ENCODE peak calls at places on chromosomes 12 and 14, in five cellular contexts. One of them, this sample, is unnamed.

GRCh38 chr14:39440975-39441374 is 8.7 kb upstream of the FBXO33 start:
- DNase-seq in MM.1S: no peak
- DNase-seq in natural killer cell: no peak
- DNase-seq in heart right ventricle: no peak
- DNase-seq in suprapubic skin: no peak
- DNase-seq in this sample: no peak

GRCh38 chr14:92103363-92103762 is 3.0 kb downstream of the ATXN3 start:
- DNase-seq in heart right ventricle: no peak
- DNase-seq in suprapubic skin: no peak
- DNase-seq in MM.1S: no peak
- DNase-seq in natural killer cell: no peak
- DNase-seq in this sample: no peak

GRCh38 chr12:116659771-116660481 is 77.9 kb downstream of the SPRING1 start:
- DNase-seq in MM.1S: no peak
- DNase-seq in heart right ventricle: no peak
- DNase-seq in suprapubic skin: no peak
- DNase-seq in natural killer cell: no peak
- DNase-seq in this sample: no peak

GRCh38 chr12:38154096-38155019 is 162.2 kb upstream of the ALG10B start:
- DNase-seq in MM.1S: no peak
- DNase-seq in natural killer cell: no peak
- DNase-seq in heart right ventricle: no peak
- DNase-seq in suprapubic skin: no peak
- DNase-seq in this sample: peak

GRCh38 chr12:21614510-21614909 is 9.9 kb upstream of the GYS2 start:
- DNase-seq in suprapubic skin: no peak
- DNase-seq in heart right ventricle: no peak
- DNase-seq in natural killer cell: no peak
- DNase-seq in MM.1S: no peak
- DNase-seq in this sample: no peak

GRCh38 chr12:76720068-76720467 is 43.8 kb upstream of the ZDHHC17 start:
- DNase-seq in natural killer cell: no peak
- DNase-seq in MM.1S: no peak
- DNase-seq in heart right ventricle: no peak
- DNase-seq in suprapubic skin: no peak
- DNase-seq in this sample: no peak

GRCh38 chr12:44193281-44193680 is 357.4 kb downstream of the TMEM117 start:
- DNase-seq in suprapubic skin: no peak
- DNase-seq in natural killer cell: no peak
- DNase-seq in heart right ventricle: no peak
- DNase-seq in MM.1S: no peak
- DNase-seq in this sample: no peak

GRCh38 chr14:91139776-91140175 is 25.9 kb downstream of the DGLUCY start:
- DNase-seq in heart right ventricle: no peak
- DNase-seq in MM.1S: no peak
- DNase-seq in natural killer cell: no peak
- DNase-seq in suprapubic skin: no peak
- DNase-seq in this sample: no peak

GRCh38 chr14:77032854-77033621 is 4.5 kb upstream of the IRF2BPL start:
- DNase-seq in MM.1S: peak
- DNase-seq in heart right ventricle: peak
- DNase-seq in suprapubic skin: peak
- DNase-seq in natural killer cell: peak
- DNase-seq in this sample: peak

GRCh38 chr12:121537814-121538698 is 42.8 kb downstream of the KDM2B start:
- DNase-seq in suprapubic skin: no peak
- DNase-seq in MM.1S: peak
- DNase-seq in heart right ventricle: peak
- DNase-seq in natural killer cell: peak
- DNase-seq in this sample: no peak

GRCh38 chr14:53002576-53002975 is 51.7 kb upstream of the FERMT2 start:
- DNase-seq in natural killer cell: no peak
- DNase-seq in heart right ventricle: no peak
- DNase-seq in MM.1S: no peak
- DNase-seq in suprapubic skin: no peak
- DNase-seq in this sample: no peak

GRCh38 chr12:44774815-44775411 is 101.2 kb downstream of the NELL2 start:
- DNase-seq in natural killer cell: peak
- DNase-seq in heart right ventricle: no peak
- DNase-seq in suprapubic skin: no peak
- DNase-seq in MM.1S: no peak
- DNase-seq in this sample: no peak

GRCh38 chr12:110600254-110600653 is 13.7 kb upstream of the TCTN1 start:
- DNase-seq in heart right ventricle: no peak
- DNase-seq in suprapubic skin: no peak
- DNase-seq in MM.1S: peak
- DNase-seq in natural killer cell: no peak
- DNase-seq in this sample: no peak

GRCh38 chr14:75041613-75042012 is 9.7 kb downstream of the MLH3 start:
- DNase-seq in heart right ventricle: no peak
- DNase-seq in suprapubic skin: no peak
- DNase-seq in MM.1S: no peak
- DNase-seq in natural killer cell: no peak
- DNase-seq in this sample: no peak

GRCh38 chr14:60922050-60922449 is 58.8 kb downstream of the TRMT5 start:
- DNase-seq in suprapubic skin: no peak
- DNase-seq in natural killer cell: no peak
- DNase-seq in heart right ventricle: no peak
- DNase-seq in MM.1S: no peak
- DNase-seq in this sample: no peak

GRCh38 chr12:116277393-116278258 is at the start of gene MED13L:
- DNase-seq in natural killer cell: peak
- DNase-seq in heart right ventricle: peak
- DNase-seq in MM.1S: peak
- DNase-seq in suprapubic skin: peak
- DNase-seq in this sample: peak

GRCh38 chr12:49032679-49033447 is 14.3 kb upstream of the PRKAG1 start:
- DNase-seq in natural killer cell: no peak
- DNase-seq in heart right ventricle: peak
- DNase-seq in suprapubic skin: peak
- DNase-seq in MM.1S: no peak
- DNase-seq in this sample: no peak

GRCh38 chr14:103391048-103391447 is 5.8 kb downstream of the MARK3 start:
- DNase-seq in heart right ventricle: no peak
- DNase-seq in MM.1S: peak
- DNase-seq in natural killer cell: peak
- DNase-seq in suprapubic skin: no peak
- DNase-seq in this sample: no peak

GRCh38 chr12:5047729-5048128 is 4.0 kb downstream of the KCNA5 start:
- DNase-seq in suprapubic skin: no peak
- DNase-seq in MM.1S: no peak
- DNase-seq in natural killer cell: no peak
- DNase-seq in heart right ventricle: no peak
- DNase-seq in this sample: no peak

GRCh38 chr12:71128191-71128590 is 29.6 kb downstream of the TSPAN8 start:
- DNase-seq in natural killer cell: no peak
- DNase-seq in heart right ventricle: no peak
- DNase-seq in MM.1S: no peak
- DNase-seq in suprapubic skin: no peak
- DNase-seq in this sample: no peak

GRCh38 chr12:120388711-120389431 is 19.9 kb upstream of the MSI1 start:
- DNase-seq in natural killer cell: no peak
- DNase-seq in suprapubic skin: no peak
- DNase-seq in heart right ventricle: no peak
- DNase-seq in MM.1S: no peak
- DNase-seq in this sample: no peak

GRCh38 chr14:101840649-101841365 is 79.3 kb downstream of the PPP2R5C start:
- DNase-seq in heart right ventricle: no peak
- DNase-seq in MM.1S: no peak
- DNase-seq in natural killer cell: no peak
- DNase-seq in suprapubic skin: no peak
- DNase-seq in this sample: no peak

GRCh38 chr12:14928946-14929345 is 9.4 kb downstream of the ERP27 start:
- DNase-seq in MM.1S: no peak
- DNase-seq in natural killer cell: no peak
- DNase-seq in suprapubic skin: no peak
- DNase-seq in heart right ventricle: no peak
- DNase-seq in this sample: no peak

GRCh38 chr14:24312736-24313507 is 1.6 kb downstream of the LTB4R start:
- DNase-seq in suprapubic skin: no peak
- DNase-seq in MM.1S: peak
- DNase-seq in natural killer cell: no peak
- DNase-seq in heart right ventricle: no peak
- DNase-seq in this sample: no peak

GRCh38 chr12:94872671-94873367 is 130.7 kb downstream of the NDUFA12 start:
- DNase-seq in natural killer cell: no peak
- DNase-seq in suprapubic skin: no peak
- DNase-seq in MM.1S: no peak
- DNase-seq in heart right ventricle: no peak
- DNase-seq in this sample: peak

GRCh38 chr14:77823378-77823777 is 23.5 kb downstream of the ADCK1 start:
- DNase-seq in MM.1S: no peak
- DNase-seq in natural killer cell: no peak
- DNase-seq in heart right ventricle: no peak
- DNase-seq in suprapubic skin: no peak
- DNase-seq in this sample: no peak

GRCh38 chr12:112555621-112556233 is 137.0 kb downstream of the PTPN11 start:
- DNase-seq in natural killer cell: no peak
- DNase-seq in suprapubic skin: no peak
- DNase-seq in heart right ventricle: no peak
- DNase-seq in MM.1S: no peak
- DNase-seq in this sample: no peak

GRCh38 chr12:38886064-38886463 is 19.3 kb downstream of the CPNE8 start:
- DNase-seq in suprapubic skin: no peak
- DNase-seq in MM.1S: no peak
- DNase-seq in natural killer cell: no peak
- DNase-seq in heart right ventricle: no peak
- DNase-seq in this sample: no peak

GRCh38 chr12:88720231-88720630 is 140.0 kb upstream of the KITLG start:
- DNase-seq in heart right ventricle: no peak
- DNase-seq in MM.1S: no peak
- DNase-seq in suprapubic skin: no peak
- DNase-seq in natural killer cell: no peak
- DNase-seq in this sample: no peak

GRCh38 chr12:57724003-57724935 is 14.3 kb downstream of the AGAP2 start:
- DNase-seq in heart right ventricle: no peak
- DNase-seq in suprapubic skin: no peak
- DNase-seq in natural killer cell: peak
- DNase-seq in MM.1S: no peak
- DNase-seq in this sample: no peak

GRCh38 chr14:32497233-32497632 is 168.1 kb downstream of the AKAP6 start:
- DNase-seq in natural killer cell: no peak
- DNase-seq in heart right ventricle: no peak
- DNase-seq in MM.1S: no peak
- DNase-seq in suprapubic skin: no peak
- DNase-seq in this sample: no peak

GRCh38 chr14:104096751-104097700 is 11.5 kb downstream of the ASPG start:
- DNase-seq in MM.1S: no peak
- DNase-seq in natural killer cell: no peak
- DNase-seq in suprapubic skin: no peak
- DNase-seq in heart right ventricle: peak
- DNase-seq in this sample: peak

GRCh38 chr12:41277019-41277770 is 89.1 kb downstream of the PDZRN4 start:
- DNase-seq in heart right ventricle: no peak
- DNase-seq in natural killer cell: no peak
- DNase-seq in MM.1S: peak
- DNase-seq in suprapubic skin: no peak
- DNase-seq in this sample: no peak

GRCh38 chr12:96197503-96198272 is 3.5 kb downstream of the ELK3 start:
- DNase-seq in MM.1S: no peak
- DNase-seq in suprapubic skin: no peak
- DNase-seq in natural killer cell: no peak
- DNase-seq in heart right ventricle: no peak
- DNase-seq in this sample: no peak

GRCh38 chr14:39469094-39469710 is 37.0 kb upstream of the FBXO33 start:
- DNase-seq in suprapubic skin: no peak
- DNase-seq in MM.1S: peak
- DNase-seq in natural killer cell: peak
- DNase-seq in heart right ventricle: no peak
- DNase-seq in this sample: no peak

GRCh38 chr14:23095196-23096108 is at the start of gene C14orf119:
- DNase-seq in natural killer cell: no peak
- DNase-seq in suprapubic skin: peak
- DNase-seq in heart right ventricle: peak
- DNase-seq in MM.1S: peak
- DNase-seq in this sample: peak

GRCh38 chr14:23094666-23095195 is at the start of gene ACIN1:
- DNase-seq in heart right ventricle: peak
- DNase-seq in MM.1S: peak
- DNase-seq in suprapubic skin: peak
- DNase-seq in natural killer cell: peak
- DNase-seq in this sample: no peak

GRCh38 chr14:23093104-23093503 is 1.8 kb downstream of the ACIN1 start:
- DNase-seq in heart right ventricle: no peak
- DNase-seq in MM.1S: no peak
- DNase-seq in natural killer cell: no peak
- DNase-seq in suprapubic skin: no peak
- DNase-seq in this sample: no peak

GRCh38 chr14:23093526-23093925 is 1.4 kb downstream of the ACIN1 start:
- DNase-seq in heart right ventricle: no peak
- DNase-seq in MM.1S: no peak
- DNase-seq in natural killer cell: no peak
- DNase-seq in suprapubic skin: no peak
- DNase-seq in this sample: no peak

GRCh38 chr14:23093993-23094665 is 807 bp downstream of the ACIN1 start:
- DNase-seq in suprapubic skin: no peak
- DNase-seq in MM.1S: no peak
- DNase-seq in heart right ventricle: no peak
- DNase-seq in natural killer cell: no peak
- DNase-seq in this sample: no peak
- TF ChIP-seq CTCF in suprapubic skin: no peak
- TF ChIP-seq CTCF in MM.1S: peak
- TF ChIP-seq CTCF in heart right ventricle: no peak
- TF ChIP-seq CTCF in natural killer cell: no peak
- TF ChIP-seq CTCF in this sample: peak

GRCh38 chr12:23472329-23472971 is 477.0 kb downstream of the SOX5 start:
- DNase-seq in heart right ventricle: no peak
- DNase-seq in MM.1S: no peak
- DNase-seq in suprapubic skin: no peak
- DNase-seq in natural killer cell: no peak
- DNase-seq in this sample: no peak
- TF ChIP-seq CTCF in heart right ventricle: no peak
- TF ChIP-seq CTCF in MM.1S: no peak
- TF ChIP-seq CTCF in suprapubic skin: no peak
- TF ChIP-seq CTCF in natural killer cell: no peak
- TF ChIP-seq CTCF in this sample: no peak

DNA sequence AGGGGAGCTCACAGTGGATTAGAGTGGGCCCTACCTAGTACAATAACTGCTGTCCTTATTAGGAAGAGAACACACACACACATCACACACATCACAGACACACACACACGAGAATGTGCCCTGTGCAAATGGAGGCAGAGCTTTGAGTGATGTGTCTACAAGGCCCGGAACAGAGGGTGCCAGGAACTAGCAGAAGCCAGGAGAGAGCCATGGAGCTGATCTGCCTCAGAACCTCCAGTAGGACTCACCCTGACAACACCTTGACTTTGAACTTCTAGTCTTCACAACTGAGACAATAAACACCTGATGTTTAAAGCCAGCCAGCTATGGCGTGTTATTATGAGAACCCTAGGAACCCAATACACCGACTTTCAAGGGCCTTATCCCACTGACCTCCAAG is 29.7 kb upstream of the FKBP4 start:
- DNase-seq in natural killer cell: no peak
- DNase-seq in MM.1S: no peak
- DNase-seq in heart right ventricle: no peak
- DNase-seq in suprapubic skin: no peak
- DNase-seq in this sample: no peak
- TF ChIP-seq CTCF in natural killer cell: no peak
- TF ChIP-seq CTCF in MM.1S: no peak
- TF ChIP-seq CTCF in heart right ventricle: no peak
- TF ChIP-seq CTCF in suprapubic skin: no peak
- TF ChIP-seq CTCF in this sample: no peak

GRCh38 chr14:37597538-37598084 is 2.2 kb downstream of the TTC6 start:
- DNase-seq in heart right ventricle: no peak
- DNase-seq in suprapubic skin: no peak
- DNase-seq in MM.1S: no peak
- DNase-seq in natural killer cell: no peak
- DNase-seq in this sample: no peak
- TF ChIP-seq CTCF in heart right ventricle: no peak
- TF ChIP-seq CTCF in suprapubic skin: peak
- TF ChIP-seq CTCF in MM.1S: no peak
- TF ChIP-seq CTCF in natural killer cell: no peak
- TF ChIP-seq CTCF in this sample: peak